ENCODE peak calls at places on chromosomes 2 and 18, in seven cellular contexts. Q is COR-L47; T is GM06990; K is activated CD4-positive, CD25-positive, alpha-beta regulatory T cell; Z is brain microvascular endothelial cell; H is mucosa of descending colon; D is frontal cortex. L is an unnamed sample.

GRCh38 chr2:7014201-7014640 is 97.0 kb downstream of the RNF144A start:
- DNase-seq in Q (peak), T (no peak), K (no peak), Z (peak), H (no peak), D (no peak), L (no peak)

GRCh38 chr2:168136392-168136977 is 110.9 kb downstream of the STK39 start:
- DNase-seq in Q (peak), T (peak), K (no peak), Z (no peak), H (no peak), D (no peak), L (no peak)

GRCh38 chr2:231680992-231681852 is 27.1 kb upstream of the PTMA start:
- DNase-seq in Q (no peak), T (peak), K (no peak), Z (peak), H (peak), D (peak), L (peak)

GRCh38 chr2:108898315-108899082 is 90.5 kb downstream of the EDAR start:
- DNase-seq in Q (no peak), T (no peak), K (no peak), Z (no peak), H (no peak), D (no peak), L (no peak)

GRCh38 chr2:199461455-199462166 is 3.9 kb upstream of the SATB2 start:
- DNase-seq in Q (no peak), T (no peak), K (no peak), Z (no peak), H (no peak), D (no peak), L (no peak)

GRCh38 chr2:72271766-72272615 is 124.3 kb upstream of the CYP26B1 start:
- DNase-seq in Q (no peak), T (no peak), K (no peak), Z (no peak), H (no peak), D (no peak), L (no peak)

GRCh38 chr2:170157025-170157684 is 20.8 kb upstream of the MYO3B start:
- DNase-seq in Q (no peak), T (no peak), K (no peak), Z (peak), H (no peak), D (no peak), L (no peak)

GRCh38 chr18:54284967-54285785 is 15.9 kb downstream of the POLI start:
- DNase-seq in Q (no peak), T (peak), K (peak), Z (peak), H (no peak), D (no peak), L (peak)

GRCh38 chr18:12326711-12327460 is 18.8 kb downstream of the TUBB6 start:
- DNase-seq in Q (no peak), T (no peak), K (no peak), Z (no peak), H (no peak), D (no peak), L (no peak)

GRCh38 chr2:163348843-163349395 is 386.9 kb downstream of the FIGN start:
- DNase-seq in Q (no peak), T (no peak), K (no peak), Z (peak), H (no peak), D (no peak), L (no peak)

GRCh38 chr2:11717623-11718022 is 28.8 kb upstream of the LPIN1 start:
- DNase-seq in Q (no peak), T (no peak), K (no peak), Z (no peak), H (no peak), D (no peak), L (no peak)

GRCh38 chr18:26017929-26018328 is 72.5 kb downstream of the SS18 start:
- DNase-seq in Q (peak), T (no peak), K (no peak), Z (no peak), H (no peak), D (no peak), L (no peak)

GRCh38 chr2:147463881-147464520 is 380.8 kb upstream of the ACVR2A start:
- DNase-seq in Q (no peak), T (no peak), K (no peak), Z (no peak), H (no peak), D (no peak), L (no peak)